ENCODE peak calls at places on chromosomes 2 and 18, in five cellular contexts. B, G, J, D and L are unnamed samples.

GRCh38 chr18:28136071-28136470 is 40.9 kb downstream of the CDH2 start:
- DNase-seq in B (no peak), G (no peak), J (no peak), D (no peak), L (no peak)

GRCh38 chr18:41993151-41993550 is 38.1 kb downstream of the PIK3C3 start:
- DNase-seq in B (no peak), G (no peak), J (no peak), D (no peak), L (no peak)

GRCh38 chr2:26099933-26100332 is 66.0 kb downstream of the RAB10 start:
- DNase-seq in B (no peak), G (no peak), J (no peak), D (no peak), L (no peak)

GRCh38 chr18:75544496-75544895 is 117.0 kb upstream of the SMIM21 start:
- DNase-seq in B (no peak), G (no peak), J (no peak), D (no peak), L (no peak)

GRCh38 chr18:44729631-44730101 is 49.0 kb downstream of the SETBP1 start:
- DNase-seq in B (no peak), G (no peak), J (no peak), D (no peak), L (no peak)

GRCh38 chr2:10237392-10238321 is 65.0 kb upstream of the HPCAL1 start:
- DNase-seq in B (no peak), G (peak), J (no peak), D (no peak), L (no peak)

GRCh38 chr2:240211598-240212424 is 71.4 kb upstream of the OTOS start:
- DNase-seq in B (no peak), G (no peak), J (no peak), D (no peak), L (no peak)

GRCh38 chr18:28174181-28174906 is 2.6 kb downstream of the CDH2 start:
- DNase-seq in B (no peak), G (no peak), J (no peak), D (no peak), L (no peak)

GRCh38 chr18:73983496-73983895 is 164.1 kb downstream of the FBXO15 start:
- DNase-seq in B (no peak), G (no peak), J (no peak), D (no peak), L (no peak)

GRCh38 chr2:170770304-170771048 is at the start of gene ERICH2:
- DNase-seq in B (peak), G (peak), J (peak), D (peak), L (no peak)
- TF ChIP-seq CTCF in B (no peak), G (no peak), J (no peak), D (peak), L (peak)

GRCh38 chr18:36897253-36897652 is 68.3 kb downstream of the KIAA1328 start:
- DNase-seq in B (no peak), G (no peak), J (no peak), D (no peak), L (no peak)

GRCh38 chr18:36903215-36903928 is 74.4 kb downstream of the KIAA1328 start:
- DNase-seq in B (no peak), G (no peak), J (no peak), D (no peak), L (no peak)

GRCh38 chr18:36901277-36901701 is 72.4 kb downstream of the KIAA1328 start:
- DNase-seq in B (no peak), G (no peak), J (no peak), D (no peak), L (no peak)

GRCh38 chr18:36895606-36896005 is 66.7 kb downstream of the KIAA1328 start:
- DNase-seq in B (no peak), G (no peak), J (no peak), D (no peak), L (no peak)

DNA sequence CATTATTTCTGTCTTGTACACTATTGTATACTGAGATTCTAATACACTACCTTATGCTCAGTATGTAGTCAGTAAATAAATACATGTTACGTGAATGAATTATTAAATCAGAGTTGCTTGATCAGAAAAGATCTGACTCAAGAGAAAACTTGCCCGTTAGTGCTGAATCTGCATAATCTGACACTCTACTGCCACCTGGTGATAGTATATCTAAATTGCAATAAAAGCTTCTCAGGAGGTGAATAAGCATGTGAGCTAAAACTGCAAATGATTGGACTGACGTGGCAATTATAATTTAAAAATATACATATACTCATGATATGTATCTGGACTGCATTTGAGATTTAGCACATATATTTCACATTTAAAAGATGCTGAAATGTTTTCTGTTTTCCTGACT is 70.4 kb downstream of the KIAA1328 start:
- DNase-seq in B (no peak), G (no peak), J (no peak), D (no peak), L (peak)
- TF ChIP-seq CTCF in B (no peak), G (peak), J (no peak), D (peak), L (peak)

GRCh38 chr18:46559296-46559695 is 97.7 kb downstream of the LOXHD1 start:
- DNase-seq in B (no peak), G (no peak), J (no peak), D (no peak), L (no peak)

GRCh38 chr18:46554406-46554805 is 102.6 kb downstream of the LOXHD1 start:
- DNase-seq in B (no peak), G (no peak), J (no peak), D (no peak), L (no peak)

GRCh38 chr18:46555213-46555612 is 101.8 kb downstream of the LOXHD1 start:
- DNase-seq in B (no peak), G (no peak), J (no peak), D (no peak), L (no peak)

GRCh38 chr18:46556590-46557206 is 100.3 kb downstream of the LOXHD1 start:
- DNase-seq in B (no peak), G (no peak), J (no peak), D (no peak), L (no peak)

DNA sequence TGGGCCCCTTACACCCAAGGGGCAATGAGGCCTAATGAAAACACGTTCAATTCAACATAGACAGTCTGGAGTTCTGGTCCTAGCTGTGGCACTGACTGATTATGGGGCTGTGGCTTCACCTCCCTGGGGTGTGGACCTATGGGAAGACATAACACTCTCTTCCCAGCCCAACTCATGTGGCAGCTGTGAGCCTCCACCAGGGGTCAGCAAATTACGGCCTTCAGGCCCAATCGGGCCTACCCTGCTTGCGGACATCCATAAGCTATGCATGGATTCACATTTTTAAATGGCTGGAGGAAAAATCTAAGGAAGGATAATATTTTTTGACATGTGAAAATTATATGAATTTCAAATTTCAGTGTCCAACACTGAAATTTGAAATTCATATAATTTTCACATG is 101.3 kb downstream of the LOXHD1 start:
- DNase-seq in B (no peak), G (peak), J (peak), D (peak), L (no peak)
- TF ChIP-seq CTCF in B (no peak), G (peak), J (no peak), D (peak), L (peak)

DNA sequence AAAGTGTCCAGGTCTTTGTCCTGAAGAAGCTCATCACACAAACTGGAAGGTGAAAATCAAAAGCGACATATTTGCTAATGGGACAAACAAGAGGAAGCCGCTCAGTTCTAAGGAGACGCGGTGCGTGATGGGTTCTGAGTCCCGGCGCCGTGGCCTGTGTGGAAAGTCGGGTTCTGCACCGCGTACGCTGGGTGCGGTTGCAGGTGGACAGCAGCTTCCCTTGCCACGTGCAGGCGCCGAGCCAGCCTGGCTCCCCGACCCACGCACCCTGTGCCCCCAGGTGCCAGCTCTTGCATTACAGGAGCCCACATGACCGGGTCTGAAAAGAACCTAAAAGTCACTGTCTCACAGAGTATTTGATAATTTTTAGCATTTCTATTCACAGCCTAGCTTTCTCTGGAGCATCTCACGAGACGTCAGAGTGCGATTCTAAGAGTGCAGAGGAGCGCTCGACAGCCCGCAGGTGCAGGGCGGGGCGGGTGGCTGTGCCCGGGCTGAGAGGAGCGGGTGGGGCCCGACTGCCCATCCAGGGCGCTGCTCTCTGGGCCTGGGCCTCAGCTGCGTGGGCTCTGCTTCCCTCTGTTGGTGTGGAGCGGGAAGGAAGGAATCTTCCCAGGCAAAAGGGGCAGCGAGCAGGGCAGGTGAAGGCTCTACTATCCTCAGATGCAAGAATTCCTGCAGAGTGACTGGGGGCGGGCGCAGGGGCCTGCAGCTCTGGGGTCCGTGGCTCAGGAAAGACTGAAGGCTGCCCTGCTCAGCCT is 39.4 kb downstream of the MYT1L start:
- DNase-seq in B (no peak), G (peak), J (peak), D (peak), L (no peak)
- TF ChIP-seq CTCF in B (no peak), G (no peak), J (peak), D (peak), L (no peak)

GRCh38 chr2:120777787-120778186 is 42.1 kb downstream of the GLI2 start:
- DNase-seq in B (no peak), G (no peak), J (no peak), D (no peak), L (no peak)

GRCh38 chr2:120777170-120777751 is 41.6 kb downstream of the GLI2 start:
- DNase-seq in B (no peak), G (no peak), J (no peak), D (no peak), L (no peak)

GRCh38 chr2:120778244-120778643 is 42.6 kb downstream of the GLI2 start:
- DNase-seq in B (no peak), G (no peak), J (no peak), D (no peak), L (no peak)

GRCh38 chr2:120780402-120780801 is 44.7 kb downstream of the GLI2 start:
- DNase-seq in B (no peak), G (no peak), J (no peak), D (no peak), L (no peak)

GRCh38 chr2:120779781-120780283 is 44.2 kb downstream of the GLI2 start:
- DNase-seq in B (no peak), G (no peak), J (no peak), D (no peak), L (no peak)
- TF ChIP-seq CTCF in B (no peak), G (no peak), J (no peak), D (peak), L (no peak)

GRCh38 chr2:39424951-39425350 is 12.1 kb downstream of the MAP4K3 start:
- DNase-seq in B (no peak), G (no peak), J (no peak), D (no peak), L (no peak)
- TF ChIP-seq CTCF in B (no peak), G (no peak), J (no peak), D (no peak), L (no peak)

DNA sequence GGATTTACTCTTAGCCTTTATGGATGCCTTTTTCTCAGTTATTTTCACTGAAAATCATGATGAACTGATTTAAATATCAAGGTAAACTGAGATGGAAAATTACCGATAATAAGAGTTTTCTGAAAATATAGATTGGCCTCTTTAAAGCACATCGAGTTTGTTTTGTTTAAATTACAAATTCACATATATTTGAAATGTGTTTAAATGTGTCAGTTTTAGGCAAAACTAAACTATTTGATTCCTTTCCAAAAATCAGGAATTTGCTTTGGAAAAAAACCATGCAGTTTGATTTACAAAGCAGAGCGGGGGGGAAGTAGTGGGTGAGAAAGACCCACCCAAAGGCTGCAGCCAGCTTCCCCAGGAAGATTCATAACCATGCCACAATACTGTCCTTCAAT is 52.0 kb upstream of the EML4 start:
- DNase-seq in B (no peak), G (no peak), J (no peak), D (no peak), L (no peak)
- TF ChIP-seq CTCF in B (no peak), G (no peak), J (no peak), D (no peak), L (no peak)